ENCODE peak calls at places on chromosomes 4 and X, in six cellular contexts. One of them, this sample, is unnamed.

GRCh38 chr4:87009095-87009648 is 74.4 kb downstream of the AFF1 start:
- DNase-seq in NCI-H187 treated with DMSO at 0.1 percent for 48 hours: no peak
- DNase-seq in cardiac muscle cell: no peak
- DNase-seq in stimulated activated CD8-positive, alpha-beta memory T cell treated with anti-CD3 and anti-CD28 coated beads, Interleukin-15, amount 100 ng/mL, for 48 hours: no peak
- DNase-seq in psoas muscle: no peak
- DNase-seq in EH: no peak
- DNase-seq in this sample: no peak

GRCh38 chr4:78653655-78654054 is 102.1 kb downstream of the ANXA3 start:
- DNase-seq in NCI-H187 treated with DMSO at 0.1 percent for 48 hours: no peak
- DNase-seq in cardiac muscle cell: no peak
- DNase-seq in stimulated activated CD8-positive, alpha-beta memory T cell treated with anti-CD3 and anti-CD28 coated beads, Interleukin-15, amount 100 ng/mL, for 48 hours: no peak
- DNase-seq in psoas muscle: no peak
- DNase-seq in EH: peak; percentile 31
- DNase-seq in this sample: peak; percentile 44

GRCh38 chr4:119103263-119103662 is 32.4 kb upstream of the MYOZ2 start:
- DNase-seq in NCI-H187 treated with DMSO at 0.1 percent for 48 hours: no peak
- DNase-seq in cardiac muscle cell: peak; percentile 97
- DNase-seq in stimulated activated CD8-positive, alpha-beta memory T cell treated with anti-CD3 and anti-CD28 coated beads, Interleukin-15, amount 100 ng/mL, for 48 hours: no peak
- DNase-seq in psoas muscle: peak; percentile 58
- DNase-seq in EH: peak; percentile 98
- DNase-seq in this sample: no peak

GRCh38 chr4:57374866-57375595 is 264.8 kb upstream of the IGFBP7 start:
- DNase-seq in NCI-H187 treated with DMSO at 0.1 percent for 48 hours: no peak
- DNase-seq in cardiac muscle cell: no peak
- DNase-seq in stimulated activated CD8-positive, alpha-beta memory T cell treated with anti-CD3 and anti-CD28 coated beads, Interleukin-15, amount 100 ng/mL, for 48 hours: no peak
- DNase-seq in psoas muscle: no peak
- DNase-seq in EH: peak; percentile 79
- DNase-seq in this sample: no peak

GRCh38 chrX:136608295-136608933 is 39.5 kb upstream of the CD40LG start:
- DNase-seq in NCI-H187 treated with DMSO at 0.1 percent for 48 hours: no peak
- DNase-seq in cardiac muscle cell: peak; percentile 42
- DNase-seq in stimulated activated CD8-positive, alpha-beta memory T cell treated with anti-CD3 and anti-CD28 coated beads, Interleukin-15, amount 100 ng/mL, for 48 hours: no peak
- DNase-seq in psoas muscle: peak; percentile 59
- DNase-seq in EH: peak; percentile 14
- DNase-seq in this sample: no peak

GRCh38 chr4:78247541-78248285 is 190.6 kb downstream of the FRAS1 start:
- DNase-seq in NCI-H187 treated with DMSO at 0.1 percent for 48 hours: no peak
- DNase-seq in cardiac muscle cell: no peak
- DNase-seq in stimulated activated CD8-positive, alpha-beta memory T cell treated with anti-CD3 and anti-CD28 coated beads, Interleukin-15, amount 100 ng/mL, for 48 hours: no peak
- DNase-seq in psoas muscle: no peak
- DNase-seq in EH: no peak
- DNase-seq in this sample: no peak

GRCh38 chrX:11532291-11533075 is 133.2 kb downstream of the ARHGAP6 start:
- DNase-seq in NCI-H187 treated with DMSO at 0.1 percent for 48 hours: no peak
- DNase-seq in cardiac muscle cell: no peak
- DNase-seq in stimulated activated CD8-positive, alpha-beta memory T cell treated with anti-CD3 and anti-CD28 coated beads, Interleukin-15, amount 100 ng/mL, for 48 hours: no peak
- DNase-seq in psoas muscle: no peak
- DNase-seq in EH: no peak
- DNase-seq in this sample: peak; percentile 13

GRCh38 chrX:153587342-153587741 is 11.6 kb downstream of the CCNQ start:
- DNase-seq in NCI-H187 treated with DMSO at 0.1 percent for 48 hours: no peak
- DNase-seq in cardiac muscle cell: no peak
- DNase-seq in stimulated activated CD8-positive, alpha-beta memory T cell treated with anti-CD3 and anti-CD28 coated beads, Interleukin-15, amount 100 ng/mL, for 48 hours: no peak
- DNase-seq in psoas muscle: no peak
- DNase-seq in EH: no peak
- DNase-seq in this sample: no peak

GRCh38 chr4:34972189-34972588 is 1272.1 kb downstream of the ARAP2 start:
- DNase-seq in NCI-H187 treated with DMSO at 0.1 percent for 48 hours: no peak
- DNase-seq in cardiac muscle cell: no peak
- DNase-seq in stimulated activated CD8-positive, alpha-beta memory T cell treated with anti-CD3 and anti-CD28 coated beads, Interleukin-15, amount 100 ng/mL, for 48 hours: no peak
- DNase-seq in psoas muscle: no peak
- DNase-seq in EH: no peak
- DNase-seq in this sample: no peak

GRCh38 chrX:141673946-141674345 is 24.6 kb downstream of the SPANXD start:
- DNase-seq in NCI-H187 treated with DMSO at 0.1 percent for 48 hours: no peak
- DNase-seq in cardiac muscle cell: no peak
- DNase-seq in stimulated activated CD8-positive, alpha-beta memory T cell treated with anti-CD3 and anti-CD28 coated beads, Interleukin-15, amount 100 ng/mL, for 48 hours: no peak
- DNase-seq in psoas muscle: no peak
- DNase-seq in EH: no peak
- DNase-seq in this sample: no peak

GRCh38 chr4:177728361-177729152 is 286.3 kb upstream of the AGA start:
- DNase-seq in NCI-H187 treated with DMSO at 0.1 percent for 48 hours: no peak
- DNase-seq in cardiac muscle cell: no peak
- DNase-seq in stimulated activated CD8-positive, alpha-beta memory T cell treated with anti-CD3 and anti-CD28 coated beads, Interleukin-15, amount 100 ng/mL, for 48 hours: no peak
- DNase-seq in psoas muscle: no peak
- DNase-seq in EH: no peak
- DNase-seq in this sample: peak; percentile 4

GRCh38 chr4:145589923-145590702 is 29.1 kb upstream of the MMAA start:
- DNase-seq in NCI-H187 treated with DMSO at 0.1 percent for 48 hours: no peak
- DNase-seq in cardiac muscle cell: no peak
- DNase-seq in stimulated activated CD8-positive, alpha-beta memory T cell treated with anti-CD3 and anti-CD28 coated beads, Interleukin-15, amount 100 ng/mL, for 48 hours: no peak
- DNase-seq in psoas muscle: no peak
- DNase-seq in EH: no peak
- DNase-seq in this sample: no peak